ENCODE peak calls at places on chromosome 7, in four cellular contexts. M is progenitor cell of endocrine pancreas, O is germinal center, K is skeletal muscle cell. D is an unnamed sample.

GRCh38 chr7:270351-270983 is 19.5 kb upstream of the FOXL3 start:
- DNase-seq in O (no peak), M (no peak), K (no peak), D (no peak)

GRCh38 chr7:32204361-32205018 is 134.3 kb upstream of the PDE1C start:
- DNase-seq in M (peak; percentile 54), K (peak; percentile 50), O (no peak), D (peak; percentile 61)

GRCh38 chr7:36400023-36400422 is 10.4 kb downstream of the ANLN start:
- DNase-seq in M (no peak), K (no peak), O (no peak), D (no peak)

GRCh38 chr7:87831127-87831526 is 45.0 kb downstream of the SLC25A40 start:
- DNase-seq in K (no peak), M (no peak), O (no peak), D (no peak)

GRCh38 chr7:132102942-132103341 is 473.3 kb downstream of the PLXNA4 start:
- DNase-seq in K (no peak), M (no peak), O (no peak), D (no peak)

GRCh38 chr7:5831196-5831595 is 49.4 kb upstream of the OCM start:
- DNase-seq in K (no peak), O (no peak), M (no peak), D (no peak)

GRCh38 chr7:127690806-127691205 is 38.8 kb downstream of the SND1 start:
- DNase-seq in K (no peak), M (no peak), O (no peak), D (no peak)

GRCh38 chr7:101816499-101817030 is 861 bp upstream of the CUX1 start:
- DNase-seq in K (no peak), O (peak; percentile 51), M (peak; percentile 28), D (no peak)

GRCh38 chr7:75870557-75870956 is 8.3 kb upstream of the RHBDD2 start:
- DNase-seq in M (no peak), K (no peak), O (no peak), D (no peak)

GRCh38 chr7:120344276-120344675 is 71.3 kb downstream of the KCND2 start:
- DNase-seq in O (no peak), M (no peak), K (no peak), D (no peak)